ENCODE peak calls at places on chromosomes 11 and 22, in nine cellular contexts. K is lower lobe of right lung; N is left lung; A is pancreas; B is gastrocnemius medialis; Z is CD4-positive, CD25-positive, alpha-beta regulatory T cell; J is right cardiac atrium; S is CD8-positive, alpha-beta T cell; O is upper lobe of left lung. D is an unnamed sample.

GRCh38 chr11:122696662-122697061 is 41.1 kb downstream of the UBASH3B start:
- ATAC-seq in K (peak), N (peak), A (no peak), B (no peak), Z (peak), J (no peak), S (peak), O (no peak), D (no peak)

GRCh38 chr11:85737738-85738137 is 51.7 kb upstream of the CCDC89 start:
- ATAC-seq in K (no peak), N (no peak), A (no peak), B (no peak), Z (peak), J (peak), S (peak), O (no peak), D (no peak)

GRCh38 chr11:118892515-118892914 is 8.8 kb downstream of the CXCR5 start:
- ATAC-seq in K (peak), N (peak), A (peak), B (no peak), Z (peak), J (no peak), S (peak), O (no peak), D (no peak)

GRCh38 chr11:117232911-117233409 is 489 bp downstream of the RNF214 start:
- ATAC-seq in K (peak), N (peak), A (peak), B (no peak), Z (peak), J (peak), S (no peak), O (no peak), D (no peak)

GRCh38 chr11:126607776-126608625 is 252.5 kb downstream of the ST3GAL4 start:
- ATAC-seq in K (no peak), N (no peak), A (no peak), B (no peak), Z (no peak), J (no peak), S (no peak), O (no peak), D (no peak)

GRCh38 chr11:92443109-92443508 is 218.5 kb downstream of the FAT3 start:
- ATAC-seq in K (no peak), N (no peak), A (no peak), B (no peak), Z (no peak), J (peak), S (no peak), O (no peak), D (no peak)

GRCh38 chr11:122159173-122159701 is 43.2 kb upstream of the BLID start:
- ATAC-seq in K (peak), N (peak), A (no peak), B (no peak), Z (no peak), J (peak), S (no peak), O (no peak), D (no peak)

GRCh38 chr11:95832763-95833162 is 42.5 kb downstream of the CEP57 start:
- ATAC-seq in K (no peak), N (no peak), A (no peak), B (no peak), Z (no peak), J (no peak), S (no peak), O (no peak), D (no peak)

GRCh38 chr11:74784234-74784633 is 35.6 kb downstream of the RNF169 start:
- ATAC-seq in K (no peak), N (no peak), A (no peak), B (no peak), Z (no peak), J (no peak), S (no peak), O (no peak), D (no peak)

GRCh38 chr22:31248138-31248745 is 36.1 kb downstream of the LIMK2 start:
- ATAC-seq in K (peak), N (peak), A (peak), B (peak), Z (peak), J (peak), S (peak), O (peak), D (peak)

GRCh38 chr22:23878219-23878618 is 16.0 kb upstream of the MIF start:
- ATAC-seq in K (no peak), N (no peak), A (no peak), B (peak), Z (no peak), J (no peak), S (no peak), O (no peak), D (no peak)

GRCh38 chr11:65558785-65559509 is 788 bp upstream of the LTBP3 start:
- ATAC-seq in K (peak), N (peak), A (peak), B (peak), Z (no peak), J (peak), S (no peak), O (peak), D (peak)

GRCh38 chr22:35465109-35465701 is 65.3 kb downstream of the MCM5 start:
- ATAC-seq in K (no peak), N (no peak), A (no peak), B (peak), Z (no peak), J (peak), S (no peak), O (no peak), D (peak)

GRCh38 chr22:44341431-44342346 is 28.9 kb upstream of the SHISAL1 start:
- ATAC-seq in K (peak), N (peak), A (no peak), B (no peak), Z (no peak), J (peak), S (no peak), O (peak), D (peak)

GRCh38 chr11:4066960-4067359 is 27.6 kb upstream of the RRM1 start:
- ATAC-seq in K (peak), N (peak), A (no peak), B (no peak), Z (no peak), J (no peak), S (peak), O (no peak), D (no peak)

GRCh38 chr22:40628354-40629042 is 8.0 kb downstream of the MRTFA start:
- ATAC-seq in K (peak), N (peak), A (no peak), B (peak), Z (no peak), J (peak), S (no peak), O (no peak), D (no peak)

GRCh38 chr22:40626826-40627225 is 9.7 kb downstream of the MRTFA start:
- ATAC-seq in K (no peak), N (no peak), A (no peak), B (no peak), Z (no peak), J (no peak), S (no peak), O (no peak), D (no peak)

GRCh38 chr22:40624770-40625169 is 11.7 kb downstream of the MRTFA start:
- ATAC-seq in K (no peak), N (no peak), A (no peak), B (no peak), Z (no peak), J (no peak), S (no peak), O (no peak), D (no peak)

GRCh38 chr22:40631925-40632324 is 4.6 kb downstream of the MRTFA start:
- ATAC-seq in K (no peak), N (no peak), A (no peak), B (no peak), Z (no peak), J (no peak), S (no peak), O (no peak), D (no peak)

DNA sequence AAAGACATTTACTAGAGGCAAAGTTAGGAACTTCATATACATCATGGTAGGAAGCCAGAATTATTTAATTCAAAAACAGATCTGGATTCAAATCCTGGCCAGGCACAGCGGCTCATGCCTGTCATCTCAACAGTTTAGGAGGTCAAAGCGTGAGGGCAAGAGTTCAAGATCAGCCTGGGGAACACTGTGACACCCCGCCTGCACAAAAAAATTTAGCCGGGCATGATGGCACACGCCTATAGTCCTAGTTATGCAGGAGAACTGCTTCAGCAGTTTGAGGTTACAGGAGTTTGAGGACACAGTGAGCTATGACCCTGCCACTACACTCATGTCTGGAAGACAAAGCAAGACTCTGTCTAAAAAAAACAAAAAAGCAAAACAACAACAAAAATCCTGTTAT is 8.9 kb downstream of the MRTFA start:
- ATAC-seq in K (peak), N (no peak), A (no peak), B (no peak), Z (no peak), J (no peak), S (no peak), O (no peak), D (no peak)
- H3K4me3 ChIP-seq in K (no peak), N (no peak), A (no peak), B (no peak), Z (no peak), J (no peak), S (no peak), O (no peak), D (no peak)

GRCh38 chr11:128685383-128686044 is 8.4 kb upstream of the FLI1 start:
- ATAC-seq in K (no peak), N (no peak), A (no peak), B (no peak), Z (no peak), J (no peak), S (peak), O (no peak), D (no peak)

GRCh38 chr11:128686745-128687177 is 7.1 kb upstream of the FLI1 start:
- ATAC-seq in K (peak), N (peak), A (peak), B (no peak), Z (peak), J (peak), S (peak), O (peak), D (peak)

GRCh38 chr11:128684582-128685382 is 9.1 kb upstream of the FLI1 start:
- ATAC-seq in K (peak), N (no peak), A (no peak), B (no peak), Z (no peak), J (no peak), S (no peak), O (no peak), D (no peak)

GRCh38 chr11:128687321-128687720 is 6.6 kb upstream of the FLI1 start:
- ATAC-seq in K (peak), N (peak), A (no peak), B (no peak), Z (no peak), J (peak), S (peak), O (peak), D (peak)

DNA sequence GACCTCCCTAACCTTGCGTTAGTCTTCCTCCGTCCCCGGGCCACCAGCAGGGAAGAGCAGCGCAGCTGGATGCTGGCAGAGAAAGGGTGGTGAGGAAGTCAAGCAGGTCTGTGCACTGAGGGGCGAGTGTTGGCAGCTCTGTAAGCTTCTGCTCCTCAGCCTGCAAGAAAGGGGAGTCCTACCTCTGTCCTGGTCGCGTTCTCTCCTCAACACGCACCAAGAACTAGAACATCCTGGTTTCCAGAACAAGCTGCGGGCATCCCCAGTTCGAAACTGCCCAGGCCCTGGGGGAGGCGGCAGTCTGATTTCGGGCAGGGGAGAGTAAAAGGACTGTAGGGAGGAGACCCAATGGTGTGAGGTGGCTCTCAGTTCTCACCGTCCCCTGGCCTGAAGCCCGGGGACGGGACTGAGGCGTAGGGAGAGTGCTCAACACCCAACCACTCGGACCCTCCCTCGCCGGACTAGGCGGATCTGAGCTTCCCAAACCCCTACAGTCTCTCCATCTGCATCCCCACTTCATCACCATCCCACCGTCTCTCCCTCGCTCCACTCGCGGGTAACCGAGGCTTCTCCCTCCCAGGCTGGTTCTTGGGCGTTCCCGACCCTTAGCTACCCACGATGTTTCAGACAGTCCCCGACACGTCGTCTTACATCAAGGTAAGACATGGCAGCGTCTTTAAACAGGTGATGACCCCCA is 7.7 kb upstream of the FLI1 start:
- ATAC-seq in K (no peak), N (no peak), A (no peak), B (no peak), Z (no peak), J (peak), S (peak), O (peak), D (no peak)
- H3K4me3 ChIP-seq in K (peak), N (peak), A (no peak), B (peak), Z (peak), J (no peak), S (peak), O (peak), D (no peak)

DNA sequence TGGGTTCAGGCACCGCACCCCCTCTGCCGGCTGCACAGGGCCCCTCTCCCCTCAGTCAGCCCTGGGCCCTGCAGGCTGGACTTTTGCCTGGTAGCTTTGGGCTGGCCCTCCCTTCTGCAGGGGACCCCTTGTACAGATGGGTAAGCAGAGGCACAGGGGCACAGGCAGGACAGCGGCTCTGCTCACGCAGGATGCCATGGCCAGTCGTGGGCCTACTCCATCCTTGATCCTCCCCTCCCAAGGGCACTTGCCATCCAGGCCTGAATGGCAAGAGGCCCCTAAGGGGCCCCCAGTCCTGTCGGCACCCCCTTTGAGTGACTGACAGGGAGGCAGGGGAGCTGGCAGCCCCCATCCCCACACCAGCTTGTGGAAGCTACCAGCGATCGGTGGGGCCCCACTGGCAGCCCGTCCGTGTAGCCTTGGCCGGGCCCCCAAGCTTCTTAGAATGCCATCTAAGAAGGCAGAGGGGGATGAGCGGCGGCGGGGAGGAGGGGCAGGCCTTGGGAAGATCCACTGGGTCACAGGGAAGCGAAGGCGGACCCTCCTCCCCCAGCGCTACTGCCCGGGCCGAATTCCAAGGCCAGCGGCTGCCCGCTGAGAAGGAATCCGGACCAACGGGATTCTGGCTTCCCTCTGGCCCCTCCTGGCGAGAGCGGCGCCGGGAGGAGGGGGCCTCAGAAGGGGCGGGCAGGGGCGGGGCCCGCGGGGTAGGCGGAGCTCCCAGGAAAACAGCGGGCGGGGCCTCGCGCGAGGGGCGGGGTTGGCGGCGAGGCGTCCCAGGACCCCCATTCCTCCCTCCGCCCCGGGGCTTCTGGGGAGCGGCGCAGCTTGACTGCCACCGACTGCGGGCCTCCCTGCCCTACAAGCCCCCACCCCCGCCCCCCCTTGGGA is 6.8 kb upstream of the CHKA start:
- ATAC-seq in K (peak), N (peak), A (peak), B (peak), Z (no peak), J (peak), S (no peak), O (peak), D (peak)
- H3K4me3 ChIP-seq in K (peak), N (peak), A (no peak), B (peak), Z (no peak), J (peak), S (no peak), O (peak), D (peak)

GRCh38 chr11:1335811-1336761 is 26.7 kb upstream of the TOLLIP start:
- ATAC-seq in K (peak), N (peak), A (peak), B (peak), Z (peak), J (peak), S (peak), O (peak), D (peak)

GRCh38 chr11:1333091-1333772 is 23.8 kb upstream of the TOLLIP start:
- ATAC-seq in K (no peak), N (no peak), A (no peak), B (no peak), Z (no peak), J (no peak), S (no peak), O (no peak), D (no peak)

GRCh38 chr11:1336836-1337646 is 27.6 kb upstream of the TOLLIP start:
- ATAC-seq in K (peak), N (peak), A (peak), B (peak), Z (peak), J (peak), S (peak), O (peak), D (peak)

GRCh38 chr11:1333860-1334259 is 24.4 kb upstream of the TOLLIP start:
- ATAC-seq in K (no peak), N (no peak), A (no peak), B (no peak), Z (no peak), J (no peak), S (no peak), O (no peak), D (no peak)

GRCh38 chr11:1335264-1335810 is 25.9 kb upstream of the TOLLIP start:
- ATAC-seq in K (no peak), N (no peak), A (no peak), B (no peak), Z (no peak), J (no peak), S (no peak), O (no peak), D (no peak)
- H3K4me3 ChIP-seq in K (peak), N (peak), A (no peak), B (peak), Z (peak), J (no peak), S (peak), O (peak), D (peak)

GRCh38 chr11:64227405-64227956 is 1.4 kb downstream of the NUDT22 start:
- ATAC-seq in K (no peak), N (no peak), A (no peak), B (no peak), Z (no peak), J (no peak), S (no peak), O (no peak), D (no peak)
- H3K4me3 ChIP-seq in K (peak), N (peak), A (peak), B (peak), Z (peak), J (peak), S (peak), O (peak), D (no peak)

GRCh38 chr11:18720086-18720810 is 5.7 kb downstream of the IGSF22 start:
- ATAC-seq in K (no peak), N (no peak), A (no peak), B (no peak), Z (no peak), J (no peak), S (no peak), O (no peak), D (no peak)
- H3K4me3 ChIP-seq in K (peak), N (no peak), A (no peak), B (peak), Z (no peak), J (peak), S (peak), O (peak), D (no peak)

GRCh38 chr11:63536669-63537292 is at the start of gene PLAAT4:
- ATAC-seq in K (peak), N (peak), A (peak), B (peak), Z (peak), J (peak), S (peak), O (peak), D (peak)

GRCh38 chr11:63535734-63536133 is 874 bp upstream of the PLAAT4 start:
- ATAC-seq in K (no peak), N (no peak), A (no peak), B (no peak), Z (no peak), J (no peak), S (no peak), O (no peak), D (no peak)

GRCh38 chr11:63534076-63534475 is 2.5 kb upstream of the PLAAT4 start:
- ATAC-seq in K (no peak), N (no peak), A (no peak), B (no peak), Z (no peak), J (no peak), S (no peak), O (no peak), D (no peak)

GRCh38 chr11:63534895-63535461 is 1.6 kb upstream of the PLAAT4 start:
- ATAC-seq in K (no peak), N (no peak), A (no peak), B (no peak), Z (no peak), J (no peak), S (peak), O (no peak), D (no peak)

DNA sequence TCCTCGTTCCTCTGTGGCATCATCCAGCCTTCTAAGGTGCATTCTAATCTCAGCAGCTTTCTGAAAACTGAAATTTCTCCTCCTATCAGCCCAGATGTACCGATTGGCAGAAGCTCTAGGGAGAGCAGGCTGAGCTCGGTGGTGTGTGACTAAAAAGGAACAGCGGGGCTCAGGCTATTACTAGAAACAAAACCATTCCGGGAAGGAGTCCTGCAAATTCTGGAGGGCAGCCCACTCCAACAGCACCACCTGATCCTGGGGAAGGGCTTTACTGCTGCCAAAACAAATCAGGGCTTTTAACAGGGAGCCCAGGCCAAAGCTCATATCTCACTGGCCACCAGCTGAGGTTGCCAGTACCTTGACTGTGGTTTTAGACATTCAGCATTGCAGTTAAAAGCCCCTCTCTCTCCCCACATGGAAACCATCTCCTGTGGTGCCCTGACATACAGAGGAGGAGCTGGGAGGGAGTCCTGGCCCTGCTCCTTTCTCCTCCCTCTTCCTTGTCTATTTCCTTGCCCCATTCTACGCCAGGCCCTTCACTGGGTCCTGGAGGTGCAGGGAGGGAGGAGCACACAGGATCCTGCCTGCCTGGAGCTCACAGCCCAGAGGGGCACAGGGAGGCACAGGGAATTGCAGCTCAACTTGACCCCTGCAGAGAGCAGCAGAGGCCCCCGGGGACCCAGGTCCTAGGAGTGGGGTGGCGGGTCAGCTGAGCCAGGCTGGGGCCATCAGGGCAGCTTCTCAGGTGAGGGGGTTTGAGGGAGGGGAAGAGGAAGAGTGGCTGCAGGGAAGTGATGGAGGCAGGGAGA is 889 bp downstream of the PLAAT4 start:
- ATAC-seq in K (peak), N (peak), A (peak), B (peak), Z (peak), J (peak), S (peak), O (peak), D (peak)
- H3K4me3 ChIP-seq in K (peak), N (peak), A (no peak), B (peak), Z (peak), J (peak), S (peak), O (peak), D (peak)

D was measured in gastroesophageal sphincter.